ENCODE peak calls at places on chromosomes 1 and 21, in five cellular contexts. G, J, D, C and W are unnamed samples.

GRCh38 chr1:150909585-150910185 is 16.5 kb upstream of the SETDB1 start:
- DNase-seq in J (no peak), G (no peak), D (no peak), C (no peak), W (no peak)

GRCh38 chr1:165259706-165260105 is 96.8 kb downstream of the LMX1A start:
- DNase-seq in J (no peak), D (no peak), C (no peak), G (no peak), W (no peak)

GRCh38 chr1:181104042-181104789 is 15.7 kb downstream of the IER5 start:
- DNase-seq in J (no peak), G (no peak), C (no peak), D (no peak), W (no peak)

GRCh38 chr1:225995919-225996864 is 3.0 kb downstream of the SDE2 start:
- DNase-seq in G (no peak), C (no peak), D (no peak), J (no peak), W (no peak)

GRCh38 chr21:44485254-44485793 is 30.0 kb downstream of the LRRC3 start:
- DNase-seq in D (peak), J (no peak), G (peak), C (no peak), W (peak)

GRCh38 chr1:156492591-156493080 is 7.9 kb downstream of the MEF2D start:
- DNase-seq in G (no peak), D (no peak), J (no peak), C (no peak), W (no peak)

GRCh38 chr1:53508056-53508990 is 49.1 kb downstream of the DMRTB1 start:
- DNase-seq in C (no peak), J (no peak), G (no peak), D (no peak), W (no peak)

GRCh38 chr1:85093644-85094043 is 45.3 kb upstream of the MCOLN3 start:
- DNase-seq in C (no peak), J (no peak), D (no peak), G (no peak), W (no peak)

GRCh38 chr1:227058321-227058751 is 118.2 kb downstream of the COQ8A start:
- DNase-seq in G (peak), C (peak), J (no peak), D (peak), W (peak)

GRCh38 chr1:220962031-220962751 is 82.9 kb downstream of the HLX start:
- DNase-seq in C (peak), G (peak), D (peak), J (no peak), W (peak)

GRCh38 chr1:18110968-18111367 is 3.4 kb downstream of the IGSF21 start:
- DNase-seq in C (no peak), G (no peak), J (no peak), D (no peak), W (no peak)

DNA sequence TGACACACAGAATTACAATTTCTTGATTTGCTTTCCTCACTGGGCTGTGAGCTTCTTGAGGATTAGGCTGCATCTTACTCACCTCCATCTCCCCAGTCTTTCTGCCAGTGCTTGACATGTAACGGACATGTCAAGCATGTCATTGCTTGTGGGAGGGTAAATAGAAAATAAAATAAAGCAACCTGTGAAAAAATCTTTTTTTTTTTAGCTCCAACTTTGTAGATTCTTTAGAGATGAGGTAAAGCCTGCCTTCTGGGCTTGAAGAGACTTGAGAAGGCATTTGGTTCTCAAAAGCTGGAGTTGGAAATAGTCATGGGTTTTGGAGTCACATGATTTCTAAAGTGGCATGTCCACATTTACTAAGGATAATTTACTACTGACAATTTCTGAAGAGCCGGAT is 158.1 kb downstream of the PLXNA2 start:
- DNase-seq in J (no peak), G (peak), C (no peak), D (peak), W (peak)
- H3K4me3 ChIP-seq in J (peak), G (no peak), C (no peak), D (no peak), W (peak)

DNA sequence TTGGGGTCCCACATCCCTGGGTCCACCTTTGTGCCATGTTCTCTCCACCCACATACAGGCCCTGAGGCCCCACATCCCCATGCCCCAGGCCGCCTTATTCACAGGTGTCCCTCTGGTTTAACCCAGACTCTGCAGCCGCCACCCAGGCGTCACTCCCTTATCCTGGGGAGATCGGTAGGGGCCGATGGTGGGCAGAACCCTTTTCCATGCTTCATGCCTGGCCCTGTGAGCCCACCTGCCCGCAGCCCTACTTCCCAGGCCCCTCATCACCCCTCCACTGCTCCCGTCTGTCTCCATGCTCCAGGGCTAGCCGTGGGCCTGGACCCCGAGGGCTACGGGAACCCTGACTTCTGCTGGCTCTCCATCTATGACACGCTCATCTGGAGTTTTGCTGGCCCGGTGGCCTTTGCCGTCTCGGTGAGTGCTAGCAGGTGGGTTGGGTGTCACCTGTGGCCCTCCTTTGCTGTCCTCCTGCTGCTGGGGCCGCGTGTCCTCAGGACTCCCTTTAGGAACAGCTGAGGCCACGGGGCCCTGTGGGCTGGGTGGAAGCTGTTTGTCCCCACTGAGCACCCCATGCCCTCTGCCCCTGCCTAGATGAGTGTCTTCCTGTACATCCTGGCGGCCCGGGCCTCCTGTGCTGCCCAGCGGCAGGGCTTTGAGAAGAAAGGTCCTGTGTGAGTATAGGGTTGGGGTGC is 12.2 kb downstream of the PSRC1 start:
- DNase-seq in D (no peak), G (no peak), C (no peak), J (no peak), W (no peak)
- TF ChIP-seq CTCF in D (no peak), G (no peak), C (no peak), J (no peak), W (no peak)

DNA sequence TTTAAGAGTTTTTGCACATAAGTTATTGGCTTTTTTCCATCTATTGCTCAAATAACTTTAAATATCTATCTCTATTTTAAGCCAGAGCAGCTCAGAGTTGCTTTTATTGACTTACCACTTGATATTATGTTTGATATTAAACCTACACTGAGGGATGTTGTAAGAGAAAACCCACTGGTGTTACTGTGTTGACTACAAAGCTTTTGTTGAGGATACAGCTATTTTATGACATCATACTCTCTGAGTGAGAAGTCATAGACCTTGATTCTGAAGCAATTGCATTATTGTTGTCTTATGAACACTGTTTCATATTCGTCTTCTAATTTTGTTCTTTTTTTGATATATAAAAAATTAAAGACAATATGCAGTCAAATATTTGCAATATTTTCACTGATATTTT is 560.4 kb downstream of the PTBP2 start:
- DNase-seq in C (peak), J (no peak), G (no peak), D (no peak), W (no peak)
- H3K4me3 ChIP-seq in C (no peak), J (no peak), G (no peak), D (no peak), W (no peak)

GRCh38 chr1:205961405-205961804 is 18.1 kb upstream of the SLC26A9 start:
- DNase-seq in C (peak), D (no peak), J (no peak), G (no peak), W (peak)
- TF ChIP-seq CTCF in C (no peak), D (no peak), J (no peak), G (no peak), W (no peak)

DNA sequence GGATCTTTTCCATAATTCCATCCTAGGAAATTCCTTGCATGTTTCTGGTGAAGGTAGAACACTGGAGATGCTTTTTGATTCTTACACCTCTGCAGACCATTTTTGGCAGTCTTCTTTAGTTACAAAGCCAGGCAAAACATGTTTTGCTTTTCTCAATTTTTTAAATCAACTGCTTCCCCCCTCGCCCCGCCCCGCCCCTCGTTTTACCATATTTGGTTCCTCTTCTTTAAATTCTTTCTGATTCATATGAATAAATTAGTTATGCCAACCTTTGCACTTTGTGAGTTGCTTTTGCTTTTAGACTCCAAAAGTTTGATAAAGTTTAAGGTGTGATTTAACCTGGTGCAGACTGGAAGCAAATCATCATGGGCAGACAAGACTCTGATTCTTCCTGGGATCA is 78.8 kb upstream of the AK4 start:
- DNase-seq in C (no peak), D (no peak), J (no peak), G (no peak), W (no peak)
- H3K4me3 ChIP-seq in C (peak), D (no peak), J (peak), G (no peak), W (peak)